ENCODE peak calls at places on chromosomes 3 and 15, in four cellular contexts. Y is upper lobe of right lung, H is heart right ventricle, C is ovary. D is an unnamed sample. For H3K27me3, the result is how much of the 10 kb centered on the place peaks cover.

GRCh38 chr3:17742837-17743659 is 617 bp upstream of the TBC1D5 start:
- DNase-seq in Y (no peak), C (no peak), H (no peak), D (peak)

GRCh38 chr3:14570864-14571263 is 30.7 kb upstream of the GRIP2 start:
- DNase-seq in C (no peak), Y (no peak), H (no peak), D (no peak)

GRCh38 chr3:38713121-38713520 is 63.6 kb upstream of the SCN5A start:
- DNase-seq in Y (no peak), H (no peak), C (no peak), D (no peak)

GRCh38 chr15:38991126-38991525 is 426.5 kb upstream of the RASGRP1 start:
- DNase-seq in Y (no peak), H (no peak), C (no peak), D (no peak)

GRCh38 chr15:48025118-48025517 is 95.7 kb upstream of the SLC24A5 start:
- DNase-seq in H (no peak), Y (no peak), C (no peak), D (no peak)

GRCh38 chr15:69804786-69805185 is 292.9 kb downstream of the TLE3 start:
- DNase-seq in C (no peak), H (no peak), Y (no peak), D (no peak)

GRCh38 chr3:46089237-46090011 is 62.1 kb upstream of the XCR1 start:
- DNase-seq in C (no peak), H (peak), Y (peak), D (no peak)

GRCh38 chr3:58654466-58654865 is 12.1 kb downstream of the FAM3D start:
- DNase-seq in C (no peak), Y (no peak), H (no peak), D (no peak)

GRCh38 chr3:39428745-39429201 is 22.3 kb downstream of the RPSA start:
- DNase-seq in Y (no peak), C (no peak), H (peak), D (no peak)

GRCh38 chr3:186772886-186773417 is 10.4 kb upstream of the EIF4A2 start:
- DNase-seq in Y (peak), C (peak), H (peak), D (peak)

GRCh38 chr15:90031231-90031791 is 30.2 kb downstream of the ZNF710 start:
- DNase-seq in C (no peak), H (no peak), Y (peak), D (no peak)

GRCh38 chr3:39267631-39268553 is 11.9 kb downstream of the CX3CR1 start:
- DNase-seq in Y (no peak), H (no peak), C (no peak), D (no peak)

GRCh38 chr3:115113367-115113766 is 33.7 kb downstream of the ZBTB20 start:
- DNase-seq in C (no peak), H (no peak), Y (no peak), D (no peak)

GRCh38 chr15:44706946-44707636 is 4.0 kb downstream of the PATL2 start:
- DNase-seq in H (no peak), C (no peak), Y (peak), D (no peak)

GRCh38 chr3:61381745-61382392 is 130.6 kb upstream of the FHIT start:
- DNase-seq in Y (no peak), H (no peak), C (no peak), D (no peak)

GRCh38 chr3:186247821-186248814 is 113.9 kb downstream of the DGKG start:
- DNase-seq in H (no peak), Y (no peak), C (no peak), D (peak)

GRCh38 chr15:40108061-40108854 is 421 bp downstream of the BMF start:
- DNase-seq in H (peak), C (peak), Y (peak), D (no peak)

GRCh38 chr3:45682311-45682710 is 6.9 kb upstream of the SACM1L start:
- DNase-seq in H (no peak), C (no peak), Y (no peak), D (no peak)

GRCh38 chr3:14780927-14781507 is 37.7 kb upstream of the FGD5 start:
- DNase-seq in Y (peak), H (peak), C (peak), D (no peak)

GRCh38 chr3:154730221-154730620 is 300.2 kb upstream of the GPR149 start:
- DNase-seq in C (no peak), H (no peak), Y (no peak), D (no peak)

GRCh38 chr15:31571676-31572075 is 245.0 kb downstream of the KLF13 start:
- DNase-seq in Y (no peak), C (no peak), H (no peak), D (no peak)

GRCh38 chr3:33111581-33111980 is 2.2 kb upstream of the CRTAP start:
- DNase-seq in Y (no peak), H (no peak), C (no peak), D (no peak)

GRCh38 chr15:55917881-55918296 is 75.5 kb downstream of the NEDD4 start:
- DNase-seq in C (peak), H (no peak), Y (no peak), D (no peak)

GRCh38 chr3:124772081-124772831 is 42.0 kb downstream of the UMPS start:
- DNase-seq in Y (no peak), H (peak), C (no peak), D (peak)

GRCh38 chr3:61562042-61562809 is 855 bp downstream of the PTPRG start:
- DNase-seq in H (peak), C (peak), Y (peak), D (peak)

GRCh38 chr3:108131105-108131794 is 40.4 kb upstream of the CD47 start:
- DNase-seq in H (no peak), C (no peak), Y (no peak), D (no peak)

GRCh38 chr3:95752199-95752598 is 1062.2 kb upstream of the EPHA6 start:
- DNase-seq in H (no peak), C (no peak), Y (no peak), D (no peak)

GRCh38 chr3:142279965-142280590 is 54.7 kb upstream of the GK5 start:
- DNase-seq in C (peak), H (no peak), Y (no peak), D (no peak)

DNA sequence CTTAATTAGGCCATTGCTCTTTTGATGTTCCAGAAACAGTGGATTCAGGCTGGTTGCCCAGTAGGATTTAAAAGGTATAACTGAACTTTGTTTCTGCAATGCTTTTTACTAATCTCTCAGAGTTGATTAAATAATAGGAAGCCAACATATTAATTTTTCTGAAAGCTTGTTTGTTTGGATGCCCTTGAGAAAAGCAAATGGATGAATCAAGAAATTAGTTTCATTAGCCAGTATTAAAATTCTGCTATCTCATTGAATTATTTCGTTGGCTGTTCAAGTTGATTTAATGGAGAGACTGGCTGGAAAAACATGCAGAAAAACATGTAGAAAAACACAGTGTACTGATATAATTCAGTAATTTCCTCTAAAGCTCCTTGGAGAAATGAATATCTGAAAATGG is 178.9 kb upstream of the THRB start:
- DNase-seq in H (no peak), Y (no peak), C (no peak), D (no peak)
- H3K27me3 ChIP-seq in H (under half), Y (under half), C (under half), D (under half)

GRCh38 chr15:57220220-57220619 is 156.1 kb upstream of the CGNL1 start:
- DNase-seq in C (no peak), Y (no peak), H (no peak), D (no peak)

GRCh38 chr15:57216288-57216687 is 160.0 kb upstream of the CGNL1 start:
- DNase-seq in C (no peak), H (no peak), Y (no peak), D (no peak)

GRCh38 chr15:57215371-57215770 is 160.9 kb upstream of the CGNL1 start:
- DNase-seq in C (no peak), Y (no peak), H (no peak), D (no peak)

GRCh38 chr15:57218826-57219576 is 157.3 kb upstream of the CGNL1 start:
- DNase-seq in H (no peak), C (no peak), Y (no peak), D (no peak)

DNA sequence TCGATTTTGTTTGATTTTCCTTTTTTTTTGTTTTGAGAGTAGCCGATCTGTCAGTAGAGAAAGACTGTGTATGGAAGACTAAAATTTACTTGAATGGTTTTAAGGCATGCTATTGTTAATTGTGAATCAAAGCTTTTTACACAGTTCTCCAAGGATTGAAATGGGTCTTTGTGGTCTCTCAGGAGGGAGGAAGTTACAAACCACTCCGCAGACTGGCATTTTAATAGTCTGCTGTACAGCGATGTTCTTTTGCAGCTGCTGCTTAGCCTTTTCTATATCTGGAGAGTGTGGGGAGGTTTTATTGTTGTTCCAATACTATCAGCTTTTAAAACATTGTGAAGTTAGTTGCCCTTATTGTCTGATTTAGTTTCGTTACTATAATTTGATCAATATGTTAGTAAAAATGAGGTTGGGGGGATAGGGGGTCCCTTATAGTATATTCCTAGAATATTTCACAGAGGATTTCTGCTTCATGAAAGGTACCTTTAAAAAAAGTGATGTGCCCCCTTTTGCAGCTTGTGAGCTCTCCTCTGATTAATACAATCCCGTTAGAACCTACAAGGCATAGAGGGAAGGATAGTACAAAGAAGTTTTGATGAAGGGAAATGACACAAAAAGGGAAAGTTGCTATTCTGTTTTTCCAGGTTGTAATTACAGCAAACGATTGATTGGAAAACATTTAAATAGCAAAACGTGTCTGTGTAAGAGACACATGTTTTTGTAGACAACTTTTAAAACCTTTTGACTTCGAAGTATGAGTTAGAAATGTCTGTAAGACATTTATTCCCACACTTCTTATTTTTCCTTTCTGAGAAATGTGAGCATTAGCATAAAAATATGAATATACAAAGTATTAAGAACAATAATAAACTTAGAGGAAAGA is 158.3 kb upstream of the CGNL1 start:
- DNase-seq in C (no peak), Y (no peak), H (no peak), D (no peak)
- H3K4me3 ChIP-seq in C (no peak), Y (no peak), H (no peak), D (peak)

GRCh38 chr3:20747736-20748135 is 561.7 kb upstream of the SGO1 start:
- DNase-seq in C (no peak), Y (no peak), H (no peak), D (no peak)
- H3K27me3 ChIP-seq in C (under half), Y (under half), H (under half), D (under half)

GRCh38 chr15:72196409-72197044 is 1.1 kb downstream of the GRAMD2A start:
- DNase-seq in Y (no peak), H (no peak), C (no peak), D (no peak)

GRCh38 chr15:72198410-72199270 is 1.1 kb upstream of the GRAMD2A start:
- DNase-seq in Y (no peak), H (no peak), C (no peak), D (no peak)

GRCh38 chr15:72199721-72200212 is 2.2 kb upstream of the GRAMD2A start:
- DNase-seq in C (peak), H (peak), Y (peak), D (peak)

GRCh38 chr15:72197045-72197459 is 535 bp downstream of the GRAMD2A start:
- DNase-seq in H (no peak), C (no peak), Y (no peak), D (no peak)

GRCh38 chr15:72197460-72198409 is at the start of gene GRAMD2A:
- DNase-seq in C (no peak), Y (peak), H (no peak), D (no peak)
- H3K4me3 ChIP-seq in C (peak), Y (peak), H (peak), D (peak)

GRCh38 chr15:80249973-80250372 is 2.0 kb downstream of the CTXND1 start:
- DNase-seq in C (no peak), H (no peak), Y (no peak), D (no peak)
- H3K27me3 ChIP-seq in C (under half), H (half or more), Y (half or more), D (half or more)

D was measured in dorsolateral prefrontal cortex.